ENCODE peak calls at places on chromosomes 11 and 22, in six cellular contexts. One of them, this sample, is unnamed.

GRCh38 chr11:15903246-15903645 is 453.1 kb downstream of the SOX6 start:
- DNase-seq in IMR-90: no peak
- DNase-seq in WERI-Rb-1: no peak
- DNase-seq in PC-3: no peak
- DNase-seq in Peyer's patch: no peak
- DNase-seq in psoas muscle: no peak
- DNase-seq in this sample: peak

GRCh38 chr11:47437746-47438418 is 11.1 kb downstream of the RAPSN start:
- DNase-seq in IMR-90: no peak
- DNase-seq in WERI-Rb-1: no peak
- DNase-seq in PC-3: no peak
- DNase-seq in Peyer's patch: no peak
- DNase-seq in psoas muscle: peak
- DNase-seq in this sample: no peak

GRCh38 chr11:62770778-62771143 is 435 bp upstream of the TAF6L start:
- DNase-seq in IMR-90: no peak
- DNase-seq in WERI-Rb-1: peak
- DNase-seq in PC-3: no peak
- DNase-seq in Peyer's patch: peak
- DNase-seq in psoas muscle: no peak
- DNase-seq in this sample: no peak

GRCh38 chr11:106128740-106129139 is 51.3 kb downstream of the AASDHPPT start:
- DNase-seq in IMR-90: no peak
- DNase-seq in WERI-Rb-1: no peak
- DNase-seq in PC-3: no peak
- DNase-seq in Peyer's patch: no peak
- DNase-seq in psoas muscle: no peak
- DNase-seq in this sample: no peak

GRCh38 chr11:64276653-64277431 is 7.6 kb downstream of the BAD start:
- DNase-seq in IMR-90: no peak
- DNase-seq in WERI-Rb-1: no peak
- DNase-seq in PC-3: peak
- DNase-seq in Peyer's patch: no peak
- DNase-seq in psoas muscle: no peak
- DNase-seq in this sample: no peak

GRCh38 chr22:24424001-24424900 is 3.1 kb upstream of the ADORA2A start:
- DNase-seq in IMR-90: no peak
- DNase-seq in WERI-Rb-1: no peak
- DNase-seq in PC-3: no peak
- DNase-seq in Peyer's patch: no peak
- DNase-seq in psoas muscle: no peak
- DNase-seq in this sample: no peak

GRCh38 chr22:18994780-18995711 is 59.0 kb upstream of the PRODH start:
- DNase-seq in IMR-90: no peak
- DNase-seq in WERI-Rb-1: peak
- DNase-seq in PC-3: no peak
- DNase-seq in Peyer's patch: no peak
- DNase-seq in psoas muscle: no peak
- DNase-seq in this sample: peak

GRCh38 chr11:5500391-5500790 is 9.4 kb downstream of the UBQLN3 start:
- DNase-seq in IMR-90: no peak
- DNase-seq in WERI-Rb-1: no peak
- DNase-seq in PC-3: no peak
- DNase-seq in Peyer's patch: no peak
- DNase-seq in psoas muscle: no peak
- DNase-seq in this sample: no peak

GRCh38 chr11:68651208-68651984 is 32.9 kb upstream of the GAL start:
- DNase-seq in IMR-90: peak
- DNase-seq in WERI-Rb-1: no peak
- DNase-seq in PC-3: no peak
- DNase-seq in Peyer's patch: peak
- DNase-seq in psoas muscle: no peak
- DNase-seq in this sample: no peak

GRCh38 chr11:120346233-120346632 is 10.0 kb downstream of the ARHGEF12 start:
- DNase-seq in IMR-90: no peak
- DNase-seq in WERI-Rb-1: peak
- DNase-seq in PC-3: no peak
- DNase-seq in Peyer's patch: no peak
- DNase-seq in psoas muscle: no peak
- DNase-seq in this sample: no peak

GRCh38 chr11:70490723-70491558 is 92.6 kb downstream of the CTTN start:
- DNase-seq in IMR-90: no peak
- DNase-seq in WERI-Rb-1: no peak
- DNase-seq in PC-3: no peak
- DNase-seq in Peyer's patch: no peak
- DNase-seq in psoas muscle: no peak
- DNase-seq in this sample: peak

GRCh38 chr11:83475741-83476140 is 189.6 kb upstream of the CCDC90B start:
- DNase-seq in IMR-90: no peak
- DNase-seq in WERI-Rb-1: no peak
- DNase-seq in PC-3: no peak
- DNase-seq in Peyer's patch: no peak
- DNase-seq in psoas muscle: no peak
- DNase-seq in this sample: no peak

GRCh38 chr22:28229566-28230483 is 310.8 kb upstream of the PITPNB start:
- DNase-seq in IMR-90: peak
- DNase-seq in WERI-Rb-1: no peak
- DNase-seq in PC-3: no peak
- DNase-seq in Peyer's patch: no peak
- DNase-seq in psoas muscle: peak
- DNase-seq in this sample: no peak

GRCh38 chr11:97201743-97202612 is 812.2 kb downstream of the JRKL start:
- DNase-seq in IMR-90: no peak
- DNase-seq in WERI-Rb-1: no peak
- DNase-seq in PC-3: no peak
- DNase-seq in Peyer's patch: no peak
- DNase-seq in psoas muscle: no peak
- DNase-seq in this sample: no peak

GRCh38 chr11:65663634-65664200 is 1.0 kb upstream of the RELA start:
- DNase-seq in IMR-90: peak
- DNase-seq in WERI-Rb-1: peak
- DNase-seq in PC-3: peak
- DNase-seq in Peyer's patch: peak
- DNase-seq in psoas muscle: peak
- DNase-seq in this sample: peak

GRCh38 chr11:57798905-57799559 is 37.4 kb downstream of the CTNND1 start:
- DNase-seq in IMR-90: peak
- DNase-seq in WERI-Rb-1: no peak
- DNase-seq in PC-3: peak
- DNase-seq in Peyer's patch: peak
- DNase-seq in psoas muscle: no peak
- DNase-seq in this sample: no peak

GRCh38 chr11:99037057-99037456 is 16.3 kb downstream of the CNTN5 start:
- DNase-seq in IMR-90: no peak
- DNase-seq in WERI-Rb-1: no peak
- DNase-seq in PC-3: no peak
- DNase-seq in Peyer's patch: no peak
- DNase-seq in psoas muscle: no peak
- DNase-seq in this sample: no peak

GRCh38 chr11:106398396-106399074 is 321.1 kb downstream of the AASDHPPT start:
- DNase-seq in IMR-90: peak
- DNase-seq in WERI-Rb-1: no peak
- DNase-seq in PC-3: peak
- DNase-seq in Peyer's patch: no peak
- DNase-seq in psoas muscle: no peak
- DNase-seq in this sample: no peak

GRCh38 chr22:43186272-43187170 is at the start of gene TTLL12:
- DNase-seq in IMR-90: peak
- DNase-seq in WERI-Rb-1: peak
- DNase-seq in PC-3: peak
- DNase-seq in Peyer's patch: peak
- DNase-seq in psoas muscle: peak
- DNase-seq in this sample: peak
- H3K27ac ChIP-seq in IMR-90: peak
- H3K27ac ChIP-seq in WERI-Rb-1: peak
- H3K27ac ChIP-seq in PC-3: peak
- H3K27ac ChIP-seq in Peyer's patch: peak
- H3K27ac ChIP-seq in psoas muscle: peak
- H3K27ac ChIP-seq in this sample: peak

DNA sequence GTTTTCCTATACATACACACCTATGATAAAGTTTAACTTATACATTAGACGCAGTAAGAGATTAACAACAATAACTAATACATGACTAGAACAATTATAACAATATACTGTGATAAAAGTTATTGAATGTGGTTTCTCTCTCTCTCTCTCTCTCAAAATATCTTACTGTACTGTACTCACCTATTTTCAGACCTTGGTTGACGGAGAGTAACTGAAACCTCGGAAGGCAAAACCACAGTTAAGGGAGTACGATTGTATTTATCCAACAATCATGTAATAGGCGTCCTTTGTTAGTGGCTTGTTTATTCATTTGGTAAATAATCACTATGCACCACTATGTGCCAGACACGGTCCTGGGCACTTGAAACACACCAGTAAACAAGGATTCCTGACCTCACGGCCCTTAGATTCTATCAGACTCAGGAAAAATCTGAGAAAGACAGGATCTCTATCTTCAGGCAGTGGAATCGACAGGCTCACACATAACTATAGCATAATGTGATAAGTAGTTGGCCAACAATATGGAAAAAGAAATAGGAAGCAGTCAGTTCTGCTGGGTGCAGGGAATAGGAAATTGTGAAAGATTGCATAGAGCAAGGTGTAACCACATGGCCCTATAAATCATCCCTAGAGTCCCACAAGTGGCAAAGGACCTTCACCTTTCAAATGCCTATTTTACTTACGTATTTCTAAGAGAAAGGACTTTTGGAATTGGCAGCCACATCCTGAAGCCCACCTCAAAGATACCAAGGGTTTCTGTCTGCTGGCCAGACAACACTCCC is 12.0 kb downstream of the ETS1 start:
- DNase-seq in IMR-90: no peak
- DNase-seq in WERI-Rb-1: no peak
- DNase-seq in PC-3: no peak
- DNase-seq in Peyer's patch: no peak
- DNase-seq in psoas muscle: no peak
- DNase-seq in this sample: no peak
- H3K4me3 ChIP-seq in IMR-90: no peak
- H3K4me3 ChIP-seq in WERI-Rb-1: no peak
- H3K4me3 ChIP-seq in PC-3: no peak
- H3K4me3 ChIP-seq in Peyer's patch: no peak
- H3K4me3 ChIP-seq in psoas muscle: no peak
- H3K4me3 ChIP-seq in this sample: no peak

GRCh38 chr11:43988040-43988793 is 45.8 kb downstream of the C11orf96 start:
- DNase-seq in IMR-90: peak
- DNase-seq in WERI-Rb-1: peak
- DNase-seq in PC-3: peak
- DNase-seq in Peyer's patch: no peak
- DNase-seq in psoas muscle: no peak
- DNase-seq in this sample: no peak
- TF ChIP-seq CTCF in IMR-90: peak
- TF ChIP-seq CTCF in WERI-Rb-1: peak
- TF ChIP-seq CTCF in PC-3: peak
- TF ChIP-seq CTCF in Peyer's patch: no peak
- TF ChIP-seq CTCF in psoas muscle: no peak
- TF ChIP-seq CTCF in this sample: peak

DNA sequence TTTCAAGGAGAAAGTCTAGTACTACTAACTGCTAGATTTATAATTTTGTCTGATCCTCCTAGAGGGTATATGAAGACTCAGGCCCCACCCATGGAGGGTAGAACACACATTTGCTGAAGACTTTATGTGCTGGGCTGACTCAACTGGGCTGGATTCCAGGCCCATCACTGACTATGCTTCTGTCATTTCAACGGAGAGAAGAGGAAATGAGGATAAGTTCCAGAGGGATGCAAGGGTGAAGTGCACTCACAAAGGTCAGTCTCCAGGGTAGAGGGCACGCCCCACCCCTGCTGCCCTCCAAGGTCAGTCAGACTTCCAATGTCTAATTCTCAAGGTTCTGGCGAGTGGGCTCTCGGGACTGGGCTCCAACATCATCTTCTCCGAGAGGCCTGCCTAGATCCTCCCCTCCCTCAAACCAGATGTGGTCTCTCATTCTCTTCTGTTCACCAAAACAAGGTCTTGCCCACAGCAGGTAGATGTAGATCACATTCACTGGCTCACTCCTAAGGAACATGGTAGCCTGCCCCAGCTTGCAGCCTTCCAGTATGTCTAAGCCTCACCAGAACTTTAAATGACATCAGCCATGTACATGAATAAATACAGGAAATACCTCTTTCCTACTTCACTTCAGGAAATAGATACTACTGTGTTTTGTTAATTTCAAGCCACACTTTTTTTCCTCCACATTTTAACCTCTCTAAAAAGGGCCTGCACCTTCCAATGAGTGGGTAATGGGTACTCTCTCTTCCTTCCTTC is 7.3 kb upstream of the C11orf86 start:
- DNase-seq in IMR-90: peak
- DNase-seq in WERI-Rb-1: no peak
- DNase-seq in PC-3: peak
- DNase-seq in Peyer's patch: peak
- DNase-seq in psoas muscle: peak
- DNase-seq in this sample: no peak
- H3K27ac ChIP-seq in IMR-90: peak
- H3K27ac ChIP-seq in WERI-Rb-1: no peak
- H3K27ac ChIP-seq in PC-3: peak
- H3K27ac ChIP-seq in Peyer's patch: peak
- H3K27ac ChIP-seq in psoas muscle: no peak
- H3K27ac ChIP-seq in this sample: no peak

GRCh38 chr11:104161751-104162450 is 2.0 kb downstream of the PDGFD start:
- DNase-seq in IMR-90: peak
- DNase-seq in WERI-Rb-1: no peak
- DNase-seq in PC-3: no peak
- DNase-seq in Peyer's patch: no peak
- DNase-seq in psoas muscle: no peak
- DNase-seq in this sample: no peak
- H3K4me3 ChIP-seq in IMR-90: no peak
- H3K4me3 ChIP-seq in WERI-Rb-1: no peak
- H3K4me3 ChIP-seq in PC-3: no peak
- H3K4me3 ChIP-seq in Peyer's patch: no peak
- H3K4me3 ChIP-seq in psoas muscle: no peak
- H3K4me3 ChIP-seq in this sample: no peak

This sample was measured in upper lobe of right lung.